ENCODE peak calls at places on chromosomes 2 and 18, in ten cellular contexts. T is endothelial cell of umbilical vein; D is activated naive CD4-positive, alpha-beta T cell; F is GM12865; X is anterior cingulate cortex; B is CD8-positive, alpha-beta T cell; N is SJSA1; G is left colon; H is non-pigmented ciliary epithelial cell; Q is stimulated activated CD4-positive, alpha-beta T cell treated with anti-CD3 and anti-CD28 coated beads, Interleukin-12 subunit alpha, Interleukin-12 subunit beta, amount 100 ng/mL, for 48 hours. M is an unnamed sample.

GRCh38 chr18:57644540-57644939 is 22.9 kb upstream of the NARS1 start:
- DNase-seq in T (no peak), D (no peak), F (no peak), X (no peak), B (no peak), N (no peak), G (no peak), H (no peak), Q (no peak), M (no peak)

GRCh38 chr2:181683518-181684453 is 3.5 kb upstream of the NEUROD1 start:
- DNase-seq in T (no peak), D (no peak), F (no peak), X (no peak), B (no peak), N (peak), G (no peak), H (no peak), Q (no peak), M (no peak)

GRCh38 chr2:240426797-240427721 is 8.4 kb upstream of the GPC1 start:
- DNase-seq in T (no peak), D (no peak), F (no peak), X (no peak), B (no peak), N (peak), G (no peak), H (no peak), Q (no peak), M (peak)

GRCh38 chr2:73981081-73981968 is 3.4 kb upstream of the TET3 start:
- DNase-seq in T (no peak), D (peak), F (peak), X (no peak), B (no peak), N (no peak), G (peak), H (no peak), Q (no peak), M (no peak)

GRCh38 chr2:9347411-9347853 is 75.9 kb downstream of the ITGB1BP1 start:
- DNase-seq in T (peak), D (no peak), F (no peak), X (no peak), B (no peak), N (no peak), G (no peak), H (no peak), Q (no peak), M (no peak)

GRCh38 chr18:23798824-23799223 is 109.6 kb downstream of the LAMA3 start:
- DNase-seq in T (no peak), D (no peak), F (no peak), X (no peak), B (no peak), N (no peak), G (no peak), H (no peak), Q (no peak), M (no peak)

GRCh38 chr2:106542730-106543359 is 55.7 kb downstream of the CD8B2 start:
- DNase-seq in T (peak), D (peak), F (peak), X (peak), B (peak), N (peak), G (peak), H (peak), Q (peak), M (peak)

GRCh38 chr2:169637620-169638019 is 53.5 kb downstream of the PPIG start:
- DNase-seq in T (no peak), D (no peak), F (no peak), X (no peak), B (no peak), N (no peak), G (no peak), H (peak), Q (no peak), M (no peak)

GRCh38 chr18:74268175-74268574 is 23.6 kb downstream of the CYB5A start:
- DNase-seq in T (no peak), D (no peak), F (no peak), X (no peak), B (no peak), N (no peak), G (no peak), H (no peak), Q (no peak), M (no peak)

GRCh38 chr2:26011609-26011989 is 22.3 kb upstream of the RAB10 start:
- DNase-seq in T (no peak), D (no peak), F (no peak), X (no peak), B (no peak), N (no peak), G (no peak), H (no peak), Q (no peak), M (no peak)

GRCh38 chr2:168118733-168119518 is 128.5 kb downstream of the STK39 start:
- DNase-seq in T (peak), D (no peak), F (peak), X (peak), B (no peak), N (no peak), G (no peak), H (peak), Q (no peak), M (no peak)

GRCh38 chr2:47309952-47310800 is 92.8 kb upstream of the MSH2 start:
- DNase-seq in T (no peak), D (no peak), F (peak), X (peak), B (no peak), N (no peak), G (peak), H (no peak), Q (no peak), M (no peak)

GRCh38 chr18:7590800-7591560 is 23.9 kb downstream of the PTPRM start:
- DNase-seq in T (no peak), D (no peak), F (no peak), X (no peak), B (no peak), N (no peak), G (no peak), H (no peak), Q (no peak), M (no peak)

GRCh38 chr2:127650041-127650784 is 4.3 kb downstream of the GPR17 start:
- DNase-seq in T (no peak), D (no peak), F (no peak), X (no peak), B (no peak), N (no peak), G (no peak), H (no peak), Q (no peak), M (no peak)

GRCh38 chr18:43139288-43139946 is 23.9 kb upstream of the RIT2 start:
- DNase-seq in T (no peak), D (no peak), F (no peak), X (no peak), B (no peak), N (no peak), G (no peak), H (no peak), Q (no peak), M (no peak)

GRCh38 chr2:19801367-19802087 is 100.3 kb downstream of the TTC32 start:
- DNase-seq in T (peak), D (no peak), F (no peak), X (no peak), B (no peak), N (peak), G (peak), H (peak), Q (no peak), M (no peak)

GRCh38 chr2:238668426-238668825 is 179.5 kb upstream of the TWIST2 start:
- DNase-seq in T (no peak), D (no peak), F (no peak), X (no peak), B (no peak), N (no peak), G (no peak), H (no peak), Q (no peak), M (peak)

M was measured in T-helper 2 cell treated with Interferon-gamma antibody and Interleukin-4, amounts not matched to agents 5 μg/mL and 100 μg/mL, for 36 hours.